ENCODE peak calls at places on chromosomes 11 and 22, in four cellular contexts. I is midbrain, A is HepG2, U is left cardiac atrium. O is an unnamed sample.

GRCh38 chr11:84819128-84819527 is 808.0 kb downstream of the DLG2 start:
- DNase-seq in I (no peak), U (no peak), A (no peak), O (no peak)

GRCh38 chr11:61602775-61603569 is 22.1 kb upstream of the SYT7 start:
- DNase-seq in U (peak), I (no peak), A (no peak), O (peak)

GRCh38 chr11:34631737-34632104 is 10.8 kb downstream of the EHF start:
- DNase-seq in I (no peak), A (no peak), U (no peak), O (no peak)

GRCh38 chr11:116793476-116794096 is 1.9 kb upstream of the APOA5 start:
- DNase-seq in I (no peak), A (no peak), U (no peak), O (no peak)

GRCh38 chr11:128417607-128418324 is 169.6 kb downstream of the ETS1 start:
- DNase-seq in A (no peak), I (no peak), U (no peak), O (no peak)

GRCh38 chr22:49334976-49335375 is 492.7 kb downstream of the BRD1 start:
- DNase-seq in U (no peak), I (no peak), A (no peak), O (no peak)

GRCh38 chr11:9565822-9566560 is 7.5 kb upstream of the WEE1 start:
- DNase-seq in U (peak), A (peak), I (no peak), O (no peak)

GRCh38 chr11:8230178-8230859 is 33.4 kb downstream of the LMO1 start:
- DNase-seq in A (no peak), U (no peak), I (no peak), O (no peak)

GRCh38 chr11:121538054-121538453 is 85.3 kb upstream of the SORL1-AS1 start:
- DNase-seq in I (no peak), A (no peak), U (no peak), O (no peak)

GRCh38 chr11:17585911-17586695 is 39.0 kb downstream of the OTOG start:
- DNase-seq in I (no peak), U (no peak), A (no peak), O (no peak)

GRCh38 chr22:32661737-32662586 is 139.5 kb upstream of the TIMP3 start:
- DNase-seq in U (no peak), I (no peak), A (no peak), O (no peak)

GRCh38 chr11:9688716-9689511 is 25.0 kb downstream of the SWAP70 start:
- DNase-seq in U (no peak), I (peak), A (no peak), O (peak)

GRCh38 chr11:106917973-106918372 is 100.3 kb downstream of the GUCY1A2 start:
- DNase-seq in I (no peak), U (no peak), A (peak), O (no peak)

GRCh38 chr11:72774499-72774898 is 19.3 kb downstream of the STARD10 start:
- DNase-seq in U (no peak), A (no peak), I (no peak), O (no peak)

GRCh38 chr11:130592056-130592455 is 143.6 kb downstream of the ADAMTS15 start:
- DNase-seq in I (no peak), A (no peak), U (no peak), O (no peak)

GRCh38 chr11:12680246-12680939 is 6.2 kb downstream of the TEAD1 start:
- DNase-seq in I (peak), U (peak), A (peak), O (peak)

GRCh38 chr11:65104628-65105027 is 7.0 kb upstream of the TM7SF2 start:
- DNase-seq in U (no peak), A (no peak), I (peak), O (peak)

GRCh38 chr11:63769719-63770443 is 1.3 kb upstream of the ZFTA start:
- DNase-seq in A (no peak), U (peak), I (no peak), O (no peak)

GRCh38 chr22:35834080-35834479 is 116.4 kb downstream of the APOL5 start:
- DNase-seq in I (no peak), U (no peak), A (no peak), O (no peak)

GRCh38 chr11:60691636-60692035 is 7.8 kb upstream of the MS4A8 start:
- DNase-seq in I (no peak), U (no peak), A (no peak), O (no peak)

GRCh38 chr11:18844753-18845367 is 53.3 kb upstream of the PTPN5 start:
- DNase-seq in U (no peak), A (peak), I (no peak), O (no peak)

GRCh38 chr11:90134420-90135003 is at the start of gene NAALAD2:
- DNase-seq in A (peak), I (peak), U (peak), O (peak)

GRCh38 chr22:30175743-30176288 is 70.7 kb downstream of the LIF start:
- DNase-seq in I (no peak), U (no peak), A (no peak), O (no peak)

GRCh38 chr11:72786305-72787261 is 7.3 kb downstream of the STARD10 start:
- DNase-seq in I (no peak), U (no peak), A (peak), O (no peak)

GRCh38 chr11:69131644-69132300 is 24.0 kb upstream of the SMIM38 start:
- DNase-seq in A (peak), I (peak), U (peak), O (peak)

GRCh38 chr22:47794851-47795250 is 1032.4 kb downstream of the TBC1D22A start:
- DNase-seq in I (no peak), U (no peak), A (no peak), O (no peak)

GRCh38 chr11:67483901-67484665 is 1.3 kb downstream of the AIP start:
- DNase-seq in U (no peak), A (no peak), I (no peak), O (no peak)